ENCODE peak calls at places on chromosomes 7 and 10, in four cellular contexts. Y is keratinocyte, D is astrocyte, X is AG10803. M is an unnamed sample.

GRCh38 chr7:5596046-5596895 is 172.6 kb upstream of the TNRC18 start:
- DNase-seq in X (peak; percentile 93), Y (peak; percentile 74), D (peak; percentile 94), M (no peak)

GRCh38 chr7:22875475-22875874 is 52.8 kb upstream of the TOMM7 start:
- DNase-seq in Y (no peak), X (no peak), D (no peak), M (no peak)

GRCh38 chr10:50325449-50326188 is 74.3 kb upstream of the ASAH2 start:
- DNase-seq in Y (peak; percentile 84), D (peak; percentile 99), X (peak; percentile 97), M (peak; percentile 71)

GRCh38 chr7:122310119-122311021 is 5.8 kb upstream of the FEZF1 start:
- DNase-seq in X (peak; percentile 5), D (no peak), Y (no peak), M (no peak)

GRCh38 chr7:5636914-5637313 is 144.5 kb downstream of the RNF216 start:
- DNase-seq in D (peak; percentile 90), X (peak; percentile 92), Y (no peak), M (peak; percentile 83)

GRCh38 chr7:30594055-30594539 is 581 bp upstream of the GARS1 start:
- DNase-seq in Y (no peak), D (no peak), X (peak; percentile 40), M (no peak)

GRCh38 chr7:106462365-106462859 is 177.6 kb upstream of the NAMPT start:
- DNase-seq in D (no peak), Y (no peak), X (peak; percentile 40), M (no peak)

GRCh38 chr10:1240341-1240775 is 184.2 kb downstream of the WDR37 start:
- DNase-seq in Y (no peak), D (no peak), X (no peak), M (no peak)

GRCh38 chr7:11191574-11192220 is 218.0 kb downstream of the PHF14 start:
- DNase-seq in D (no peak), Y (no peak), X (no peak), M (no peak)

GRCh38 chr7:126806614-126807013 is 446.1 kb downstream of the GRM8 start:
- DNase-seq in D (no peak), X (no peak), Y (no peak), M (no peak)

GRCh38 chr10:122051609-122052385 is 62.8 kb downstream of the TACC2 start:
- DNase-seq in D (peak; percentile 53), Y (peak; percentile 28), X (peak; percentile 83), M (peak; percentile 43)

GRCh38 chr7:104240400-104240799 is 32.6 kb upstream of the ORC5 start:
- DNase-seq in Y (no peak), D (no peak), X (no peak), M (no peak)

GRCh38 chr7:42095791-42096190 is 141.2 kb downstream of the GLI3 start:
- DNase-seq in Y (no peak), D (no peak), X (no peak), M (no peak)

GRCh38 chr10:75762436-75762802 is 331.0 kb downstream of the LRMDA start:
- DNase-seq in D (no peak), Y (no peak), X (no peak), M (no peak)

GRCh38 chr10:103498936-103499638 is 5.6 kb downstream of the NEURL1 start:
- DNase-seq in X (no peak), D (no peak), Y (no peak), M (no peak)

GRCh38 chr7:124515431-124515830 is 250.2 kb downstream of the GPR37 start:
- DNase-seq in X (no peak), Y (no peak), D (no peak), M (no peak)

GRCh38 chr7:120742370-120742769 is 115.6 kb downstream of the TSPAN12 start:
- DNase-seq in Y (no peak), D (no peak), X (no peak), M (no peak)

GRCh38 chr10:70169661-70170364 is 501 bp downstream of the SAR1A start:
- DNase-seq in X (peak; percentile 36), Y (no peak), D (no peak), M (no peak)

GRCh38 chr7:116582806-116583444 is 58.1 kb downstream of the CAV1 start:
- DNase-seq in X (peak; percentile 96), D (peak; percentile 49), Y (no peak), M (no peak)

GRCh38 chr10:77837248-77837924 is 89.2 kb downstream of the DLG5 start:
- DNase-seq in Y (no peak), X (peak; percentile 8), D (peak; percentile 56), M (no peak)

GRCh38 chr10:131277278-131277677 is 34.2 kb downstream of the TCERG1L start:
- DNase-seq in D (no peak), Y (no peak), X (no peak), M (no peak)

GRCh38 chr7:71206183-71206582 is 74.2 kb downstream of the GALNT17 start:
- DNase-seq in X (no peak), D (no peak), Y (no peak), M (no peak)

GRCh38 chr10:127021771-127022170 is 116.5 kb downstream of the DOCK1 start:
- DNase-seq in X (no peak), Y (no peak), D (no peak), M (no peak)

GRCh38 chr10:127027786-127028185 is 122.6 kb downstream of the DOCK1 start:
- DNase-seq in Y (no peak), D (no peak), X (no peak), M (no peak)

GRCh38 chr10:127020260-127020659 is 115.0 kb downstream of the DOCK1 start:
- DNase-seq in D (no peak), Y (no peak), X (no peak), M (no peak)

GRCh38 chr10:127028556-127028955 is 123.3 kb downstream of the DOCK1 start:
- DNase-seq in Y (no peak), X (no peak), D (no peak), M (no peak)

DNA sequence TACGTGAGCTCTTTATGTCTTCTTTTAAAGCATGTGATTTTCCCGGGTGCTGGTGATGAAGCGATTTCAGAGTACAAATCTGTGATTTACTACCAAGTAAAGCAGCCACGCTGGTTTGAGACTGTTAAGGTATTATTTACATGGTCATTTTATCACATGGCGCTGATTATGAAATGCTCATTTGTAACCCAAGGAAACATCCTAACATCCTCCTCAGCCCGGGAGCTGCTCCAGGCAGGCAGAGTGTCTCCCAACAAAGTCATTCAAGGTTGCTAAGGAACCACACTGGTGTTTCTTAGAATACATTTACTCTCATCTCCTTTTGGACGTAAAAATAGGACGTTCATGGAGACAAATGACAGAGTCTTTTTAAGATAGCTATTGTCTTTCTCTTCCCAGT is 119.4 kb downstream of the DOCK1 start:
- DNase-seq in D (no peak), Y (no peak), X (peak; percentile 87), M (no peak)
- H3K4me3 ChIP-seq in D (no peak overlapping the region), Y (no peak overlapping the region), X (no peak overlapping the region), M (no peak overlapping the region)

DNA sequence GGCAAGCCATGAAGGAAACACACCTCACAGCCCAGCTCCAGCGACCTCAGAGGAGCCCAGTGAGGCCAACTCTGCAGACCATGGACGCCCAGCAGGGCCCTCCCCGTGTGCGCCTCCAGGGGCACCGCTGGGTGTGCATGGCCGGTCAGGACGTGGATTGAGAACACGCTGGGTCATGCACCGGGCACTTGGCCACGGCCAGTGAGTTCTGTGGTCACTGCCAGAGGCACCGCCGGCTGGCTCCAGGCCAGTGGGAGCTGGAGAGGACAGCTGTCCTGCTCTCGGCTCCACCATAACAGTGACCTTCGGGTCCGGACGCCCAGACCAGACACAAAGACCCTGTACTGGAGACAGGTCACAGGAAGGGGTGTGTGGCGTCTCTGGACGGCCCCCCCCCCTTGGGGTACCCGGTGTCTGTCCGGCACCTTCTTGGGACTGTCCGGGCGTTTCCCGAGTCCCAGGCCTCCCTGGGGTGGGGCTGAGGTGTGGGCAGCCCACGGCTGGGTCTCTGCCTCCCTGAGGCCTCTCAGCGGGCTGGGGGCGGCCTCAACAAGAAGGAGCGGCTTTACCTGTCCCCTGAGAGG is 50.4 kb upstream of the NKX6-2 start:
- DNase-seq in D (no peak), X (no peak), Y (no peak), M (no peak)
- TF ChIP-seq CTCF in D (no peak), X (no peak), Y (no peak), M (no peak)

GRCh38 chr10:4034907-4035581 is 250.0 kb upstream of the KLF6 start:
- DNase-seq in X (peak; percentile 53), Y (no peak), D (no peak), M (no peak)
- H3K4me3 ChIP-seq in X (peak overlapping the region; percentile 40), Y (peak overlapping the region; percentile 58), D (peak overlapping the region; percentile 34), M (no peak overlapping the region)

GRCh38 chr7:2661602-2662272 is 26.3 kb upstream of the AMZ1 start:
- DNase-seq in X (no peak), D (no peak), Y (no peak), M (no peak)
- TF ChIP-seq CTCF in X (no peak), D (no peak), Y (no peak), M (peak; percentile 34)

GRCh38 chr10:60942604-60943269 is 1.2 kb downstream of the RHOBTB1 start:
- DNase-seq in D (peak; percentile 40), Y (no peak), X (peak; percentile 60), M (no peak)
- H3K4me3 ChIP-seq in D (peak overlapping the region; percentile 74), Y (peak overlapping the region; percentile 70), X (peak overlapping the region; percentile 74), M (peak overlapping the region; percentile 84)

DNA sequence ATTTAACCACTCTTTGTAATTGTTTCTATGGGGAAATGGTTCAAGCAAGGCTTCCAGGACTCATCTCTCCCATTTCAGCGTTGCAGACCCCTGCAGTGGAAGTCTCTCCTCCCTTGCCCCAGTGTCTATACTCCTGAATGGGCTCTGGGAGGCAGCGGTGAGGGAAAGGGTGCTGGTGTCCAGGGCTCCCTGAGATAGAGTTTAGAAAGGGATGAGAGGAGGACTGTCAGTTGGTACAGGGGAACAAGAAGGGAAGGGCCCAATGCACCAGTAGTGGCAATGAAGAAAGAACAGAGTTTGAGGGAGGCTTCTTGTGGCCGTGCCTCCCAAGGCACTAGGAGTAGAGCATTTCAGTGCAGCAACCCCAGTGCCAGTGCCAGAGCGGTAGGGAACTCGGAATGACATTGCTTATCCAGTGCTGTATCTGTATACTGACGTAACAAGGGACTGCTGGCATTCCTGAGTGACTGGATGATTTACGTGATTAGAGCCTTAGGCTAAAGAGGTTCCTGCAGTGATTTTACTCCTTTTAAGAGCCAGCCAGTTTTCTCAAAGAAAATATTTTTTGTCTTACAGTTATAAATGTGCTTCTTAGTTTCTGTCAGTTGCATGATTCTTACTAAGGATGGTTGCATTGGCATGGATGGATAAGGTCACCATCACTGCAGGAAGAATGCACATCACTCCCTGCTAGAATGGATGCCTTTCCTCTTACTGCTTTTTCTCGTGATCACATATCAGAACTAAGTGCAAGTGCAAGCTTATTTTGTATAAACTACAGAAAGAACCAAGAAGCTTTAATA is 28.0 kb downstream of the PRPF18 start:
- DNase-seq in X (peak; percentile 52), Y (no peak), D (peak; percentile 88), M (peak; percentile 51)
- TF ChIP-seq CTCF in X (no peak), Y (no peak), D (no peak), M (peak; percentile 36)

GRCh38 chr10:59995862-59996261 is 89.5 kb upstream of the CCDC6 start:
- DNase-seq in D (peak; percentile 43), X (no peak), Y (no peak), M (no peak)

GRCh38 chr10:59991117-59991516 is 84.8 kb upstream of the CCDC6 start:
- DNase-seq in D (no peak), Y (no peak), X (no peak), M (no peak)

GRCh38 chr10:59993931-59994330 is 87.6 kb upstream of the CCDC6 start:
- DNase-seq in X (no peak), D (peak; percentile 2), Y (no peak), M (no peak)

GRCh38 chr10:59991661-59992060 is 85.3 kb upstream of the CCDC6 start:
- DNase-seq in D (peak; percentile 74), X (peak; percentile 3), Y (peak; percentile 79), M (no peak)
- H3K4me3 ChIP-seq in D (no peak overlapping the region), X (no peak overlapping the region), Y (peak overlapping the region; percentile 27), M (no peak overlapping the region)

GRCh38 chr10:125084191-125085186 is 75.9 kb downstream of the CTBP2 start:
- DNase-seq in D (peak; percentile 93), X (peak; percentile 91), Y (peak; percentile 80), M (peak; percentile 93)
- TF ChIP-seq CTCF in D (peak; percentile 28), X (peak; percentile 33), Y (peak; percentile 25), M (peak; percentile 44)